ENCODE peak calls at places on chromosomes 1 and 21, in seven cellular contexts. F, D, A, U, G, B and C are unnamed samples.

GRCh38 chr21:35559881-35560280 is 500.4 kb downstream of the SETD4 start:
- DNase-seq in F (no peak), D (no peak), A (no peak), U (no peak), G (no peak), B (no peak), C (no peak)

GRCh38 chr1:31867546-31867945 is 51.7 kb upstream of the SPOCD1 start:
- DNase-seq in F (no peak), D (no peak), A (no peak), U (no peak), G (no peak), B (no peak), C (no peak)

GRCh38 chr1:79568411-79568810 is 561.9 kb upstream of the ADGRL4 start:
- DNase-seq in F (no peak), D (no peak), A (peak), U (no peak), G (no peak), B (no peak), C (no peak)

GRCh38 chr21:38611262-38611661 is 113.0 kb upstream of the ERG start:
- DNase-seq in F (no peak), D (no peak), A (no peak), U (no peak), G (no peak), B (no peak), C (no peak)

GRCh38 chr1:47533176-47534039 is 95.6 kb downstream of the FOXD2 start:
- DNase-seq in F (peak), D (peak), A (no peak), U (no peak), G (peak), B (no peak), C (no peak)

GRCh38 chr1:39729842-39730241 is 8.8 kb upstream of the PPIE start:
- DNase-seq in F (no peak), D (no peak), A (no peak), U (no peak), G (no peak), B (no peak), C (no peak)

GRCh38 chr1:68293609-68294353 is 61.5 kb upstream of the WLS start:
- DNase-seq in F (peak), D (peak), A (peak), U (no peak), G (no peak), B (no peak), C (no peak)

GRCh38 chr1:16944038-16944437 is 22.3 kb downstream of the CROCC start:
- DNase-seq in F (no peak), D (no peak), A (no peak), U (no peak), G (no peak), B (no peak), C (no peak)

GRCh38 chr1:174007846-174008245 is 14.3 kb downstream of the RC3H1 start:
- DNase-seq in F (no peak), D (no peak), A (no peak), U (no peak), G (no peak), B (no peak), C (no peak)

GRCh38 chr1:28819020-28819419 is 7.0 kb downstream of the OPRD1 start:
- DNase-seq in F (no peak), D (no peak), A (no peak), U (no peak), G (no peak), B (no peak), C (no peak)

GRCh38 chr1:236165238-236165981 is 23.1 kb downstream of the GPR137B start:
- DNase-seq in F (no peak), D (no peak), A (no peak), U (no peak), G (no peak), B (no peak), C (no peak)

GRCh38 chr1:44609412-44609767 is 64.9 kb downstream of the TMEM53 start:
- DNase-seq in F (peak), D (peak), A (no peak), U (peak), G (no peak), B (peak), C (no peak)

GRCh38 chr1:220124542-220124941 is 30.6 kb downstream of the IARS2 start:
- DNase-seq in F (no peak), D (no peak), A (peak), U (no peak), G (no peak), B (no peak), C (no peak)

GRCh38 chr1:96365596-96365995 is 356.0 kb upstream of the PTBP2 start:
- DNase-seq in F (no peak), D (no peak), A (peak), U (no peak), G (no peak), B (no peak), C (no peak)

GRCh38 chr1:212030936-212031528 is 4.3 kb downstream of the INTS7 start:
- DNase-seq in F (no peak), D (no peak), A (peak), U (no peak), G (no peak), B (no peak), C (no peak)

GRCh38 chr21:45316871-45317400 is 29.2 kb upstream of the POFUT2 start:
- DNase-seq in F (no peak), D (no peak), A (no peak), U (no peak), G (no peak), B (peak), C (no peak)

GRCh38 chr1:157968951-157969350 is 24.5 kb upstream of the KIRREL1 start:
- DNase-seq in F (no peak), D (no peak), A (peak), U (no peak), G (no peak), B (no peak), C (no peak)

GRCh38 chr1:115545791-115546733 is 95.7 kb upstream of the VANGL1 start:
- DNase-seq in F (peak), D (peak), A (peak), U (no peak), G (peak), B (peak), C (peak)

GRCh38 chr1:48077860-48078259 is 80.7 kb upstream of the TRABD2B start:
- DNase-seq in F (no peak), D (no peak), A (no peak), U (no peak), G (no peak), B (no peak), C (no peak)

GRCh38 chr1:168291222-168291824 is 10.6 kb downstream of the TBX19 start:
- DNase-seq in F (no peak), D (no peak), A (no peak), U (no peak), G (no peak), B (no peak), C (no peak)

GRCh38 chr1:185355947-185356346 is 38.9 kb upstream of the IVNS1ABP start:
- DNase-seq in F (no peak), D (no peak), A (no peak), U (no peak), G (no peak), B (no peak), C (no peak)

GRCh38 chr21:30104246-30104645 is 62.4 kb downstream of the CLDN17 start:
- DNase-seq in F (no peak), D (no peak), A (no peak), U (no peak), G (no peak), B (no peak), C (no peak)

GRCh38 chr1:74467786-74468377 is 44.5 kb downstream of the LRRC53 start:
- DNase-seq in F (no peak), D (no peak), A (no peak), U (no peak), G (no peak), B (no peak), C (no peak)

GRCh38 chr1:21741206-21741605 is 41.7 kb downstream of the USP48 start:
- DNase-seq in F (no peak), D (no peak), A (no peak), U (no peak), G (no peak), B (no peak), C (no peak)

GRCh38 chr21:31185663-31186062 is 147.4 kb upstream of the KRTAP19-8 start:
- DNase-seq in F (no peak), D (no peak), A (no peak), U (no peak), G (no peak), B (no peak), C (no peak)

GRCh38 chr1:213986020-213986924 is 1.5 kb upstream of the PROX1 start:
- DNase-seq in F (peak), D (no peak), A (no peak), U (no peak), G (no peak), B (no peak), C (no peak)
- H3K4me3 ChIP-seq in F (peak), D (peak), A (no peak), U (no peak), G (no peak), B (peak), C (no peak)

DNA sequence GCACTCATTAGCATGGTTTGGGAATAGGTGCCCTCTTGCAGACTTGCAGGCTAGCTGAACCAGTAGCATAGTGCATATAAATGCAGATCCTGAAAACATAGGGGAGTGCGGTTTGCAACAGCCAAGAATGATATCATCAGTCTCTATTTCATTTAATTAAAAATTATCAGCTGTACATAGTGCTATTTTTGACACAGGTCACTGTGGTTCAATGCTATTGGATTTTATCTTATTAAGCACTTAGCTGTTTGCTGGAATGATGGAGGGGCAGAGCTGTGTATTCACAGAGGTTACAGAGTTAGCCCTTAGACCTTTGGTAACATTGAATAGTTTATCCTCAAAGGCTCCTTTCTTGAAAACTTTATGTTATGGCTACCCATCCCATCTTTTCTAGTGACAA is 43.5 kb downstream of the CYYR1 start:
- DNase-seq in F (no peak), D (no peak), A (no peak), U (no peak), G (no peak), B (no peak), C (no peak)
- H3K4me3 ChIP-seq in F (no peak), D (no peak), A (no peak), U (no peak), G (no peak), B (no peak), C (no peak)

GRCh38 chr1:228107636-228108035 is 1.5 kb downstream of the MRPL55 start:
- DNase-seq in F (peak), D (no peak), A (no peak), U (no peak), G (no peak), B (no peak), C (no peak)

GRCh38 chr1:228106800-228107054 is 2.4 kb downstream of the MRPL55 start:
- DNase-seq in F (peak), D (no peak), A (no peak), U (no peak), G (no peak), B (no peak), C (no peak)

GRCh38 chr1:228108742-228109072 is 392 bp downstream of the MRPL55 start:
- DNase-seq in F (no peak), D (no peak), A (no peak), U (no peak), G (no peak), B (no peak), C (no peak)

GRCh38 chr1:228109073-228109961 is at the start of gene MRPL55:
- DNase-seq in F (peak), D (peak), A (peak), U (peak), G (peak), B (peak), C (peak)

GRCh38 chr1:228108055-228108690 is 926 bp downstream of the MRPL55 start:
- DNase-seq in F (peak), D (no peak), A (no peak), U (no peak), G (no peak), B (no peak), C (no peak)
- H3K4me3 ChIP-seq in F (peak), D (peak), A (peak), U (peak), G (peak), B (peak), C (peak)

DNA sequence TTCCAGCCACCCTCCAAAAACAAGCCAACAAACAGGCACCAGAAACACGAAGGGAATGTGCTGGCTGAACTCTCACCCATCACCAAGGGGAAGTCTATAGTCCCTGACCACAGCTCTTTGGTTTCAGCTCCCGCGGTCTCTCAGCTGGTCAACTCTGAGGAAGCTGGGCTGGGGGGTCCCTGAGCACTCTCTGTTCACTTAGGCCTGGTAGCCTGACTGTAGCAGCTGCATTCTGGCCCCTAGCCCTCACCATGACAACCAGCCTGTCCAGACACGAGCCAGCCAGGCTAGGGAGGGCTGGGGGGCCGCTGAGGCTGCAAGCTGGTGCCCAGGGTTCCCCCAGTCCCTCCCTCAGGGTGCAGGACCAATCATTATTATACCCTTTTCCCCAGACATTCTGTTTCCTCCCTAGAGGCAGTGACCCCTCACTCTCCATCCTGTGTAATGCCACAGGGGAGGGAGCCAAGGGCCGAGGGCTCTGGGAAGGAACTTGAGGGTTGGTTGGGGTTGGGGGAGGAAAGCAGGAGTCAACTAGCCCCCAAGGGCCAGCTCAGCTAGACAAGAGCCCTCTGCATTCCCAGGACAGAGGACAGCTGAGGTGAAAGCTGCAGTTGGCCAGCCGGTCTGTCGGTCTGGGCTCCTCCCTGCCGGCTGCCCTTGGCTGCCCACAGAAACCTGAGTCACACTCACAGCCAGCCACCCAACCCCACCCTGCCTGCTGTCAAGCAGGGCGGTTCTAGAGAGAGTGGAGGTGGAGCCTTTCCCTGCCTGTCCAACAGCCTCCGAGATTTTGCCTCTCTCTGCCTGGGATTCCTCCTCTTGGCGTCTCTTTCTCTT is 1.2 kb upstream of the TRAPPC3 start:
- DNase-seq in F (peak), D (peak), A (peak), U (peak), G (peak), B (peak), C (no peak)
- H3K4me3 ChIP-seq in F (no peak), D (no peak), A (peak), U (peak), G (peak), B (no peak), C (no peak)

GRCh38 chr1:26362331-26362730 is 8.4 kb upstream of the CRYBG2 start:
- DNase-seq in F (no peak), D (no peak), A (no peak), U (no peak), G (no peak), B (no peak), C (no peak)

GRCh38 chr1:26361605-26362122 is 7.7 kb upstream of the CRYBG2 start:
- DNase-seq in F (no peak), D (no peak), A (no peak), U (no peak), G (no peak), B (no peak), C (no peak)

GRCh38 chr1:26358411-26359384 is 4.8 kb upstream of the CRYBG2 start:
- DNase-seq in F (peak), D (no peak), A (no peak), U (peak), G (no peak), B (no peak), C (peak)

GRCh38 chr1:26360807-26361604 is 7.1 kb upstream of the CRYBG2 start:
- DNase-seq in F (no peak), D (no peak), A (no peak), U (no peak), G (no peak), B (no peak), C (no peak)

GRCh38 chr1:26360051-26360806 is 6.3 kb upstream of the CRYBG2 start:
- DNase-seq in F (peak), D (peak), A (no peak), U (peak), G (no peak), B (no peak), C (no peak)
- H3K4me3 ChIP-seq in F (peak), D (peak), A (peak), U (peak), G (no peak), B (peak), C (no peak)